ENCODE peak calls at places on chromosomes 12 and 14, in six cellular contexts. U is fibroblast of lung; P is psoas muscle; S is AG04450; A is effector memory CD4-positive, alpha-beta T cell; C is HCT116. G is an unnamed sample. For H3K27me3, the result is how much of the 10 kb centered on the place peaks cover.

GRCh38 chr12:5614206-5614605 is 182.3 kb downstream of the NTF3 start:
- DNase-seq in U (no peak), P (no peak), S (no peak), A (no peak), C (no peak), G (no peak)

GRCh38 chr12:76558684-76559276 is 791 bp downstream of the OSBPL8 start:
- DNase-seq in U (peak), P (peak), S (no peak), A (peak), C (no peak), G (peak)

GRCh38 chr12:33759279-33759678 is 263.0 kb upstream of the ALG10 start:
- DNase-seq in U (no peak), P (no peak), S (no peak), A (no peak), C (no peak), G (no peak)

GRCh38 chr12:41545761-41546160 is 357.6 kb downstream of the PDZRN4 start:
- DNase-seq in U (no peak), P (no peak), S (no peak), A (no peak), C (no peak), G (no peak)

GRCh38 chr12:7114851-7115250 is 5.8 kb upstream of the C1RL start:
- DNase-seq in U (no peak), P (no peak), S (no peak), A (no peak), C (no peak), G (peak)

GRCh38 chr12:25615119-25615518 is 62.0 kb upstream of the LMNTD1 start:
- DNase-seq in U (peak), P (no peak), S (peak), A (no peak), C (no peak), G (no peak)

GRCh38 chr14:41830679-41831078 is 224.0 kb downstream of the LRFN5 start:
- DNase-seq in U (peak), P (no peak), S (peak), A (no peak), C (no peak), G (no peak)

GRCh38 chr12:57176846-57177245 is 29.4 kb upstream of the LRP1-AS start:
- DNase-seq in U (peak), P (no peak), S (no peak), A (no peak), C (no peak), G (no peak)

GRCh38 chr12:110124184-110124995 is at the start of gene IFT81:
- DNase-seq in U (peak), P (peak), S (peak), A (peak), C (peak), G (peak)

GRCh38 chr14:101030586-101030985 is 127.1 kb upstream of the RTL1 start:
- DNase-seq in U (no peak), P (no peak), S (no peak), A (no peak), C (no peak), G (peak)

GRCh38 chr14:78567343-78567742 is 397.2 kb downstream of the NRXN3 start:
- DNase-seq in U (no peak), P (no peak), S (no peak), A (no peak), C (no peak), G (no peak)

GRCh38 chr12:95574799-95575452 is 23.6 kb upstream of the USP44 start:
- DNase-seq in U (peak), P (no peak), S (no peak), A (no peak), C (peak), G (no peak)

GRCh38 chr12:7289743-7290142 is 14.1 kb upstream of the ACSM4 start:
- DNase-seq in U (no peak), P (no peak), S (no peak), A (no peak), C (peak), G (no peak)

GRCh38 chr12:49583361-49584094 is 15.6 kb upstream of the MCRS1 start:
- DNase-seq in U (peak), P (no peak), S (no peak), A (no peak), C (no peak), G (no peak)

GRCh38 chr14:103711516-103712431 is 3.5 kb downstream of the XRCC3 start:
- DNase-seq in U (no peak), P (peak), S (no peak), A (no peak), C (no peak), G (peak)

GRCh38 chr12:113152835-113153814 is 3.6 kb downstream of the CFAP73 start:
- DNase-seq in U (peak), P (peak), S (no peak), A (peak), C (peak), G (peak)

GRCh38 chr12:24922109-24922508 is 26.8 kb downstream of the BCAT1 start:
- DNase-seq in U (no peak), P (no peak), S (no peak), A (no peak), C (no peak), G (no peak)

GRCh38 chr14:69891422-69891821 is 12.2 kb downstream of the SMOC1 start:
- DNase-seq in U (no peak), P (no peak), S (no peak), A (no peak), C (no peak), G (no peak)

GRCh38 chr12:12511021-12511783 is 51.5 kb downstream of the DUSP16 start:
- DNase-seq in U (no peak), P (no peak), S (no peak), A (no peak), C (no peak), G (no peak)

GRCh38 chr12:107079172-107080011 is 14.0 kb downstream of the CRY1 start:
- DNase-seq in U (peak), P (no peak), S (no peak), A (no peak), C (no peak), G (no peak)

GRCh38 chr14:102501751-102502315 is 7.7 kb downstream of the ANKRD9 start:
- DNase-seq in U (no peak), P (no peak), S (no peak), A (no peak), C (no peak), G (no peak)

GRCh38 chr12:4908694-4909396 is 860 bp upstream of the KCNA1 start:
- DNase-seq in U (no peak), P (no peak), S (no peak), A (no peak), C (no peak), G (no peak)

GRCh38 chr12:101793401-101793800 is 37.4 kb downstream of the GNPTAB start:
- DNase-seq in U (no peak), P (no peak), S (no peak), A (no peak), C (no peak), G (no peak)

GRCh38 chr14:101411770-101412169 is 149.5 kb upstream of the DIO3 start:
- DNase-seq in U (no peak), P (no peak), S (no peak), A (no peak), C (no peak), G (no peak)

GRCh38 chr14:101643651-101644050 is 82.4 kb downstream of the DIO3 start:
- DNase-seq in U (no peak), P (no peak), S (no peak), A (no peak), C (no peak), G (no peak)

GRCh38 chr12:52774629-52775250 is 2.4 kb downstream of the KRT76 start:
- DNase-seq in U (no peak), P (no peak), S (no peak), A (no peak), C (no peak), G (no peak)

GRCh38 chr12:114684098-114684869 is at the start of gene TBX3:
- DNase-seq in U (peak), P (peak), S (peak), A (no peak), C (peak), G (peak)

GRCh38 chr12:9404469-9405260 is 196.5 kb upstream of the PZP start:
- DNase-seq in U (no peak), P (no peak), S (no peak), A (no peak), C (no peak), G (no peak)

GRCh38 chr14:67940894-67941455 is 121.4 kb downstream of the RAD51B start:
- DNase-seq in U (peak), P (no peak), S (peak), A (no peak), C (no peak), G (no peak)

GRCh38 chr14:51668870-51669269 is 17.2 kb downstream of the FRMD6 start:
- DNase-seq in U (no peak), P (no peak), S (no peak), A (no peak), C (no peak), G (no peak)

GRCh38 chr14:79732911-79733310 is 478.4 kb downstream of the DIO2 start:
- DNase-seq in U (peak), P (no peak), S (no peak), A (no peak), C (no peak), G (no peak)

GRCh38 chr12:42779186-42779859 is 189.8 kb upstream of the PRICKLE1 start:
- DNase-seq in U (peak), P (peak), S (no peak), A (no peak), C (no peak), G (no peak)

GRCh38 chr14:94392510-94392935 is 4.1 kb upstream of the SERPINA1 start:
- DNase-seq in U (peak), P (no peak), S (no peak), A (no peak), C (no peak), G (no peak)

DNA sequence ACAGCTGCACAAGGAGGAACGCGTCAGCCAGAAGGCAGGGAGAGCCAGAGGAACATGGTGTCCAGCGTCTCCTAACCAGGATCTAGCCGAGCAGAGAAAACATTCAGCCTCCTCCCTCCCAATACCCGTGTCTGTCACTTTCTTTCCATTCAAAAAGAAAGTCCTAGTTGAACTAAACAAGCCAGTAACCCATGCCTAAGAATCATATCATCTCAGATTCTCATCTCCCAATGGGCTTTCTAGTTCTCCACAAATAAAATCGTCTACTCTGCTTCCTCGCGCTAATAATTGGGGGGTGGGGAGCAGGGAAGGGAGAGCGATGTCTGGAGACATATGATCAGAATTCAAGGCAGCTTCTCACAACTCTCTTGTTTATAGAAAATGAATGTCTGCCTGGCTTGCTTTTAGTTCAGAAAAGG is 7.4 kb downstream of the NKX2-1 start:
- DNase-seq in U (no peak), P (no peak), S (no peak), A (no peak), C (no peak), G (no peak)
- H3K27me3 ChIP-seq in U (half or more), P (half or more), S (half or more), A (under half), C (under half), G (half or more)

DNA sequence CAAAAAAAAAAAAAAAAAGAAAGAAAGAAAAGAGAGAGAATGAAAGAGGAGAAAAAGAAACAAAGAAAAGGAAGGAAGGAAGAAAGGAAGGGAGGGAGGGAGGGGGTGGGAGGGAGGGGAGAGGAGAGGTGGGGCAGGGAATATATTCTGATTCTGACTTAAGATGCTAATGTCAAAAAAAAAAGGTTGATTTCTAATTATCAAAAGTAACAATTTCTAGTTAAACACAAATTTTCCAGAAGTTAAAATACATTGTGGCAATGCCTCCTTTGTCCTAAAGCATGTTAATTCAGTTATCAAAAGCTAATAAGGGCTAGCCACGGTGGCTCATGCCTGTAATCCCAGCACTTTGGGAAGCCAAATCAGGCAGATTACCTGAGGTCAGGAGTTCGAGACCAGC is 7.5 kb downstream of the MPHOSPH9 start:
- DNase-seq in U (no peak), P (no peak), S (no peak), A (no peak), C (no peak), G (no peak)
- H3K27me3 ChIP-seq in U (under half), P (under half), S (under half), A (under half), C (under half), G (under half)

GRCh38 chr12:131003676-131004075 is 50.0 kb downstream of the ADGRD1 start:
- DNase-seq in U (no peak), P (no peak), S (no peak), A (no peak), C (no peak), G (peak)

GRCh38 chr12:131003036-131003435 is 49.3 kb downstream of the ADGRD1 start:
- DNase-seq in U (no peak), P (no peak), S (no peak), A (no peak), C (no peak), G (peak)

GRCh38 chr12:131001493-131001892 is 47.8 kb downstream of the ADGRD1 start:
- DNase-seq in U (no peak), P (no peak), S (no peak), A (no peak), C (no peak), G (peak)

GRCh38 chr12:131004166-131004565 is 50.5 kb downstream of the ADGRD1 start:
- DNase-seq in U (no peak), P (no peak), S (no peak), A (no peak), C (no peak), G (peak)

DNA sequence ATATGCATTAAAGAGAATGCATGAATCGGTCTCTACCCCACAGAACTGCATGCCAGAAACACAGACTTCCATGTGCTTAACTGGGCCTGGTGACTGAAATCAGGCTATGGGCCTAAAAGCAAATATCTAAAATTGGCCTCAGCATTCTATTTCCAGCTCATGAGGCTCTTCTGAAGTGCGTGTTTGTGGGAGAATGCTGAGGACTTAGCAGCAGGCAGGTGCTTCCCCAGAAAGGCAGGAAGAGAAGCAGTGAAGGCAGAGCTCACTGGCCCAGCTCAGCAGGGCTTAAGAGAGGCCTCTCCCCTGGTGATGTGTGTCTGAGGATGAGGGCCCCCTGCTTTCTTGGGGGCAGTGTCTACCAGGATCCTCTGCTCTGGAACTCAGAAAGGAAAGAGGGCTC is 48.6 kb downstream of the ADGRD1 start:
- DNase-seq in U (no peak), P (no peak), S (no peak), A (no peak), C (no peak), G (peak)
- H3K27me3 ChIP-seq in U (under half), P (under half), S (under half), A (under half), C (under half), G (under half)

GRCh38 chr12:53777412-53777811 is 25.6 kb upstream of the CISTR start:
- DNase-seq in U (no peak), P (no peak), S (no peak), A (no peak), C (no peak), G (no peak)

GRCh38 chr12:53775478-53776145 is 23.8 kb upstream of the CISTR start:
- DNase-seq in U (peak), P (no peak), S (no peak), A (no peak), C (no peak), G (no peak)

GRCh38 chr12:53776872-53777271 is 25.1 kb upstream of the CISTR start:
- DNase-seq in U (no peak), P (no peak), S (no peak), A (no peak), C (no peak), G (no peak)

GRCh38 chr12:53780323-53780722 is 28.5 kb upstream of the CISTR start:
- DNase-seq in U (no peak), P (no peak), S (no peak), A (no peak), C (no peak), G (no peak)

DNA sequence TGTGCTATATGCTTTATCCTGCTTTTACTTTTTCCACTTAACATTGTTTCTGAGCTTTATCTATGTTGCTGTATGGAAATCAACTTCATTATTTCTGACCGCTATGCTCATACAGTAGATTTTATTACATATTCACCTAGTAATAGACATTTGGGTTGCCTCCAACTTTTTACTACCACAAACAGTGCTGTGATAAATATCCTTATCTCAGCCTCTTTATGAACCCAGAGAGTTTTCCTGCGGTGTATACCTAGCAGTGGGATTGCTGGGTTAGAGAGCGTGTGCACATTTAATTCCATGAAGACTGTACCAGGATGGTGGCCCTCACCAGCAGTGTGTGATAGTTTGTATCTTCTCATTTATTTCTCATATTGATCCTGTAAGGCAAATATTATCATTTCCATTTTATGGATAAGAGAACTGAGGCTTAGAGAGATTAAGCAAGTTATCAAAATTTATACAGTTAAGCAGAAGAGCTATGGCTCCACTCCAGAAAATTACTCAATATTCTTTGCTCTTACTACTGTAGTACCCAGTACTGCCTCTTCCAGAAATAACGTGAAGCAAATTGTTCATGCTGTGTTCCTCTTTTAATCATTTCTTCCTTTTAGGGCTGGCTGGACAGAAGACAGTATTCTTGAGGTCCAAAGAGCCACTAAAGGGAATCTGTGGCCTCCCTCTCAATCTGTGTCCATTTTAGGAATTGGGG is 26.3 kb upstream of the CISTR start:
- DNase-seq in U (peak), P (no peak), S (no peak), A (no peak), C (no peak), G (no peak)
- H3K27me3 ChIP-seq in U (under half), P (under half), S (under half), A (under half), C (under half), G (under half)

DNA sequence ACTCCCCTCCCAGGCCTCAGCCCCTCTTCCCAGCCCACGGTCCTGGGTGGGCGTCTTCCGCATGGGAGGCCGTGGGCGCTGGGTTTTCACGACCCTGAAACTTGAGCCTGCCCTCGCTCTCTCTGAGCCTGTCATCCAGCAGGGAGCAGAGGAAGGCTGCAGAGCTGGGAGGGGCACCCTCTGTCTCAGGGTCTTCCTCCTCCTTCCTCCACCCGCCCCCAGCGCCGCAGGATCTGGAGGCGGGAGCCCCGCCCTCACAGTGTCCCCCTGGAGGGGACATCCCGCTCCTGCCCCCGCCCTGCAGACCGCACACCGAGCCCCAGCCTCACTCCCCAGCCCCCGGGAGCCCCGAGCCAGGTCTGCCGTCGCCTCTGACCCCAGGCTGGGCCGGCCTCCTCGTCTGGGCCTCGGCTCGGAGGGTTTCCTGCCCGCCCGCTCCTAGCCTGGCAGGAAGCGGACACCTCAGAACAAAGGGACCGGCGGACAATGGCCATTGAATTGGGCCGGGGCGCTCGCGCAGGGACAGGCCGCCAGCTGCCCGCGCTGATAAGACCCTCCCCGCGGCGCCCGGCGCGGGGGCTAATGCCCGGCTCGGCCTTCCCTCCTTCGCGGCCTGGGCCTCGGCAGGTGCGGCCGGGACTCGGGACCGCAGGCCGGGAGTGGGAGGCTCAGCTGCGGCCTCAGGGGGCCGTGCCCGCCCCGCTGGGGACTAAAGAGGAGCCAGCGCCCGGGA is 15.3 kb upstream of the NUDT14 start:
- DNase-seq in U (no peak), P (no peak), S (no peak), A (no peak), C (no peak), G (no peak)
- H3K27me3 ChIP-seq in U (under half), P (under half), S (under half), A (under half), C (under half), G (under half)

DNA sequence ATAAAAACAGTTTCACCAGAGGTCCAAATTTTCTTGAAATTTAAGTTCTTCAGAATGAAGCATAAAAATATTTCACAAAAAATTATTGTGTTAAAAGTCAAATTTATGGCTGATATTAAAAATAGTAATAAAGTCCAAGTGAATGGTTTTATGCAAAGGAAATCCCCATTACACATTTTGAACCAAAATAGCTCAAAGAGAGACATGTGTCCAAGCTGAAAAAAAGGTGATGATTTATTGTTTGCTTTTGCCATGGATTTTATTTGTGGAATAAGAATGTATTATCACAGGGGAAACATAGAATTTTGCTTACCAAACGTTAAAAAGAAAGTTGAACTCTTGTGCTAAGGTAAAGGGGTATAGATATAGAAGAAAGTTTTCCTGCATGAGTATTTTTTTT is 4.6 kb downstream of the FOXG1 start:
- DNase-seq in U (no peak), P (no peak), S (no peak), A (no peak), C (no peak), G (no peak)
- H3K27me3 ChIP-seq in U (half or more), P (under half), S (half or more), A (under half), C (under half), G (half or more)

GRCh38 chr12:120067084-120067869 is 49.3 kb downstream of the RAB35 start:
- DNase-seq in U (no peak), P (peak), S (no peak), A (no peak), C (no peak), G (no peak)
- H3K27me3 ChIP-seq in U (under half), P (under half), S (under half), A (under half), C (under half), G (under half)